ENCODE peak calls at places on chromosomes 3 and 15, in ten cellular contexts. F is lower lobe of right lung, X is H9, S is stomach, P is neural progenitor cell, B is fibroblast of lung, Q is pancreas, J is esophagus muscularis mucosa, Z is right lobe of liver, N is DND-41. K is an unnamed sample.

GRCh38 chr3:142276780-142277179 is 51.4 kb upstream of the GK5 start:
- DNase-seq in F (no peak), X (no peak), S (no peak), P (no peak), B (peak), Q (no peak), J (no peak), Z (no peak), N (no peak), K (no peak)

GRCh38 chr15:33326908-33327307 is 16.1 kb downstream of the RYR3 start:
- DNase-seq in F (no peak), X (no peak), S (no peak), P (no peak), B (no peak), Q (no peak), J (no peak), Z (no peak), N (no peak), K (no peak)

GRCh38 chr15:69403611-69404010 is 10.5 kb upstream of the KIF23 start:
- DNase-seq in F (no peak), X (no peak), S (no peak), P (no peak), B (peak), Q (no peak), J (no peak), Z (no peak), N (no peak), K (no peak)

GRCh38 chr3:183766745-183767606 is 58.4 kb downstream of the MAP6D1 start:
- DNase-seq in F (peak), X (peak), S (peak), P (peak), B (peak), Q (peak), J (no peak), Z (peak), N (peak), K (peak)

GRCh38 chr15:76678766-76679165 is 226.4 kb downstream of the SCAPER start:
- DNase-seq in F (no peak), X (no peak), S (no peak), P (peak), B (peak), Q (no peak), J (no peak), Z (no peak), N (no peak), K (no peak)

GRCh38 chr3:21747376-21747775 is 3.6 kb downstream of the ZNF385D start:
- DNase-seq in F (no peak), X (no peak), S (no peak), P (peak), B (peak), Q (no peak), J (no peak), Z (no peak), N (no peak), K (no peak)

GRCh38 chr3:133426721-133427120 is 26.9 kb downstream of the BFSP2 start:
- DNase-seq in F (no peak), X (no peak), S (no peak), P (no peak), B (peak), Q (no peak), J (no peak), Z (no peak), N (no peak), K (no peak)

GRCh38 chr15:58452775-58453174 is 21.0 kb downstream of the LIPC start:
- DNase-seq in F (no peak), X (no peak), S (no peak), P (no peak), B (no peak), Q (no peak), J (no peak), Z (no peak), N (no peak), K (no peak)

GRCh38 chr15:64717130-64717529 is 58.3 kb downstream of the RBPMS2 start:
- DNase-seq in F (no peak), X (no peak), S (no peak), P (no peak), B (no peak), Q (no peak), J (no peak), Z (no peak), N (no peak), K (peak)

GRCh38 chr15:51302480-51302879 is 35.9 kb downstream of the CYP19A1 start:
- DNase-seq in F (no peak), X (no peak), S (no peak), P (no peak), B (no peak), Q (no peak), J (no peak), Z (no peak), N (no peak), K (no peak)
- H3K27ac ChIP-seq in F (no peak), X (no peak), S (no peak), P (no peak), B (no peak), Q (no peak), J (no peak), Z (no peak), N (no peak), K (no peak)

DNA sequence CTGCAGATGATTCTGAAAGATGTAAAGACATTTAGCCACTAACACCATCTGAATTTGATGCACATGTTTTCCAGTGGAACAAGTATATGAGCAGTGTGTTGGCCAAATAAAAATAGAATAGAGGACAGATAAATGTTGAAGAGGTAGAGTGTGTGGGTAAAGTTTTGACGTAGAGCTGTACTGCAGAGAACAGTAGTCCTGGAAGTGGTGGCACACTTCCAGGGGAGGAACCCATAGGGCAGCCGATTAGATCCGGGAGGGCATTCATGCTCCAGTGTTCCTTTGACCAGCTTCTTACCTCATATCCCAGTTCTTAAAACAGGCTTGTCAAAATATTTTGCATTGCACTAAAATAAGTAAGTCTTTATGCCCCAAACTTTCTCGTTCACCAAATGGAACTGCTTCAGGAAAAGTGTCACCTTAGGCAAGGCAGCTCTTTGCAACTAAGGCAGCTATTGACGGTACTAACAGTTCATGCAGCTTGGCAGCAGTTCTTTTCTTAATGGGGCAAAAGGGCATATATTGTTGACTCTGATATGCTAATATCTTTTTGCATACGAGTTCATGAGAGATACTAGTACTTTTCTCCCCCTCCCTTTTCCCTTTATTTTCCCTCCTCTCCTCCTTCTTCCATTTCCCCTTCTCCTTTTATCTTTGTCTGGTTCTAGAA is 429.3 kb upstream of the AZI2 start:
- DNase-seq in F (no peak), X (no peak), S (no peak), P (no peak), B (no peak), Q (no peak), J (no peak), Z (no peak), N (no peak), K (no peak)
- H3K27ac ChIP-seq in F (no peak), X (no peak), S (no peak), P (no peak), B (no peak), Q (no peak), J (no peak), Z (no peak), N (no peak), K (no peak)

GRCh38 chr15:89113263-89113662 is 25.0 kb downstream of the ABHD2 start:
- DNase-seq in F (no peak), X (no peak), S (no peak), P (no peak), B (no peak), Q (no peak), J (no peak), Z (no peak), N (no peak), K (no peak)

GRCh38 chr15:89112341-89112971 is 24.2 kb downstream of the ABHD2 start:
- DNase-seq in F (no peak), X (no peak), S (peak), P (no peak), B (peak), Q (peak), J (no peak), Z (peak), N (no peak), K (no peak)

GRCh38 chr15:89110060-89110459 is 21.8 kb downstream of the ABHD2 start:
- DNase-seq in F (no peak), X (no peak), S (no peak), P (no peak), B (no peak), Q (no peak), J (no peak), Z (no peak), N (no peak), K (no peak)

GRCh38 chr15:89111352-89111751 is 23.1 kb downstream of the ABHD2 start:
- DNase-seq in F (no peak), X (no peak), S (no peak), P (no peak), B (no peak), Q (no peak), J (no peak), Z (no peak), N (no peak), K (no peak)

DNA sequence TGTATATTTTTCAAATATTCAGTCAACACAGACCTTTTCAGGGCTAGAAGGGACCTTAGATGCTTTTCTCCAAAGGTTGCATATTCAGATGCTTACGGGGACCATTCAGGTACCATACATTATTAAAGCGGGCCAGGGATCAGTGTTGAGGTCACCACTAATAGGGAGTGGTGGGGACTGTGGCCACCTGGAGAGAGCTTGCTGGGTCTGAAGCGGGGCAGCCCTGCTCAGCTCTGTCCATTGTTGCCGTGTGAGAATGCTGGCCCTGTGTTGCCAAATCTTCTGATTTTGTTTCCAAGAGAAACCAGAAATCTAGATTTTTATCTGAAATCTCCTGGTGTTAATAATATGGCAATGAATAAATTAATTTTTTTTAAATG is 23.7 kb downstream of the ABHD2 start:
- DNase-seq in F (no peak), X (no peak), S (no peak), P (no peak), B (no peak), Q (no peak), J (no peak), Z (no peak), N (no peak), K (no peak)
- H3K27ac ChIP-seq in F (peak), X (no peak), S (peak), P (no peak), B (no peak), Q (peak), J (peak), Z (peak), N (no peak), K (no peak)

GRCh38 chr3:42849017-42849416 is 26.7 kb downstream of the CYP8B1 start:
- DNase-seq in F (no peak), X (no peak), S (no peak), P (no peak), B (no peak), Q (no peak), J (no peak), Z (no peak), N (no peak), K (no peak)

GRCh38 chr3:42850263-42850662 is 25.4 kb downstream of the CYP8B1 start:
- DNase-seq in F (no peak), X (no peak), S (no peak), P (no peak), B (no peak), Q (no peak), J (no peak), Z (no peak), N (no peak), K (no peak)

GRCh38 chr3:42846682-42847522 is 28.8 kb downstream of the CYP8B1 start:
- DNase-seq in F (peak), X (no peak), S (no peak), P (no peak), B (no peak), Q (no peak), J (no peak), Z (no peak), N (no peak), K (peak)

GRCh38 chr3:42844815-42845214 is 30.9 kb downstream of the CYP8B1 start:
- DNase-seq in F (no peak), X (no peak), S (no peak), P (no peak), B (no peak), Q (no peak), J (no peak), Z (no peak), N (no peak), K (no peak)

DNA sequence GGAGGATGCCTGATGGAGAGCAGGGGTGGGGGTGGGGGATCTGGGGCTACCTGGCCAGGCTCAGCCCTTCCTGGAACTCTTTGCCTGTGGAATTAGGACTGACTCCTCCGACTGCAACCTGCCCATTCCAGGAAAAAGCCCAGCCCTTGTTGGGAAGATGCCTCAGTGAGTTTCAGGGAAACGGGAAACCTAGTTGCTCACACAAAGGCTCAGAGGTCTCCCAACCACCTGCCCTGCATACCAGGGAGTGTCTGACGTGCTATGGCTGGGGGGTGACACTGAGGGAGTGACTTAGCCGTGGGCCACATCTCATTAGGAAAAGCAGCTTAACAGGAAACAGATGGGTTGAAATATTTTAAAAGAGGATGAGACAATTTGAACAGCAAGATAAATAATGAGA is 27.9 kb downstream of the CYP8B1 start:
- DNase-seq in F (no peak), X (peak), S (no peak), P (peak), B (no peak), Q (no peak), J (no peak), Z (no peak), N (no peak), K (no peak)
- H3K27ac ChIP-seq in F (peak), X (no peak), S (no peak), P (no peak), B (no peak), Q (no peak), J (peak), Z (peak), N (no peak), K (no peak)

GRCh38 chr3:94115482-94115881 is 52.6 kb downstream of the NSUN3 start:
- DNase-seq in F (no peak), X (no peak), S (no peak), P (peak), B (peak), Q (no peak), J (no peak), Z (no peak), N (no peak), K (no peak)
- H3K27ac ChIP-seq in F (no peak), X (no peak), S (no peak), P (no peak), B (no peak), Q (no peak), J (no peak), Z (no peak), N (no peak), K (no peak)